ENCODE peak calls at places on chromosomes 3 and 15, in five cellular contexts. One of them, this sample, is unnamed.

GRCh38 chr15:67280217-67280616 is 25.6 kb downstream of the IQCH start:
- DNase-seq in NCI-H460: no peak
- DNase-seq in renal cortical epithelial cell: no peak
- DNase-seq in C1 segment of cervical spinal cord: no peak
- DNase-seq in brain microvascular endothelial cell: no peak
- DNase-seq in this sample: no peak

GRCh38 chr3:172159962-172160538 is 120.7 kb downstream of the FNDC3B start:
- DNase-seq in NCI-H460: no peak
- DNase-seq in renal cortical epithelial cell: peak
- DNase-seq in C1 segment of cervical spinal cord: peak
- DNase-seq in brain microvascular endothelial cell: peak
- DNase-seq in this sample: no peak

GRCh38 chr15:44479343-44479742 is 51.9 kb downstream of the CTDSPL2 start:
- DNase-seq in NCI-H460: no peak
- DNase-seq in renal cortical epithelial cell: no peak
- DNase-seq in C1 segment of cervical spinal cord: no peak
- DNase-seq in brain microvascular endothelial cell: no peak
- DNase-seq in this sample: no peak

GRCh38 chr3:127182446-127182845 is 10.5 kb upstream of the PRR23E start:
- DNase-seq in NCI-H460: no peak
- DNase-seq in renal cortical epithelial cell: no peak
- DNase-seq in C1 segment of cervical spinal cord: no peak
- DNase-seq in brain microvascular endothelial cell: no peak
- DNase-seq in this sample: peak

GRCh38 chr3:45329779-45330305 is 58.5 kb upstream of the LARS2 start:
- DNase-seq in NCI-H460: no peak
- DNase-seq in renal cortical epithelial cell: no peak
- DNase-seq in C1 segment of cervical spinal cord: no peak
- DNase-seq in brain microvascular endothelial cell: no peak
- DNase-seq in this sample: no peak

GRCh38 chr3:63967675-63968611 is 55.4 kb downstream of the PSMD6 start:
- DNase-seq in NCI-H460: no peak
- DNase-seq in renal cortical epithelial cell: peak
- DNase-seq in C1 segment of cervical spinal cord: no peak
- DNase-seq in brain microvascular endothelial cell: peak
- DNase-seq in this sample: peak

GRCh38 chr3:57682284-57682683 is 10.6 kb downstream of the DENND6A start:
- DNase-seq in NCI-H460: no peak
- DNase-seq in renal cortical epithelial cell: peak
- DNase-seq in C1 segment of cervical spinal cord: no peak
- DNase-seq in brain microvascular endothelial cell: peak
- DNase-seq in this sample: no peak

GRCh38 chr3:69761896-69762789 is 22.9 kb downstream of the MITF start:
- DNase-seq in NCI-H460: no peak
- DNase-seq in renal cortical epithelial cell: peak
- DNase-seq in C1 segment of cervical spinal cord: no peak
- DNase-seq in brain microvascular endothelial cell: peak
- DNase-seq in this sample: no peak

GRCh38 chr15:41495736-41496599 is 2.3 kb downstream of the ITPKA start:
- DNase-seq in NCI-H460: no peak
- DNase-seq in renal cortical epithelial cell: no peak
- DNase-seq in C1 segment of cervical spinal cord: no peak
- DNase-seq in brain microvascular endothelial cell: no peak
- DNase-seq in this sample: peak

GRCh38 chr3:171654809-171655208 is 155.5 kb downstream of the PLD1 start:
- DNase-seq in NCI-H460: no peak
- DNase-seq in renal cortical epithelial cell: peak
- DNase-seq in C1 segment of cervical spinal cord: peak
- DNase-seq in brain microvascular endothelial cell: no peak
- DNase-seq in this sample: no peak

GRCh38 chr3:174613173-174613572 is 246.0 kb upstream of the NAALADL2 start:
- DNase-seq in NCI-H460: no peak
- DNase-seq in renal cortical epithelial cell: no peak
- DNase-seq in C1 segment of cervical spinal cord: no peak
- DNase-seq in brain microvascular endothelial cell: no peak
- DNase-seq in this sample: peak

This sample was measured in ELF-1.